ENCODE peak calls at places on chromosomes 6 and 20, in seven cellular contexts. D is adrenal gland, C is SJSA1, J is left ventricle myocardium inferior, F is GM12865, G is heart left ventricle, W is lower lobe of right lung. I is an unnamed sample.

GRCh38 chr6:63635165-63635562 is 438 bp upstream of the PHF3 start:
- DNase-seq in D (no peak), C (no peak), J (no peak), F (no peak), G (no peak), W (no peak), I (no peak)

GRCh38 chr20:61657719-61658377 is 405.8 kb downstream of the CDH4 start:
- DNase-seq in D (no peak), C (no peak), J (no peak), F (no peak), G (no peak), W (no peak), I (no peak)

GRCh38 chr6:60952500-60952899 is 1333.5 kb downstream of the KHDRBS2 start:
- DNase-seq in D (no peak), C (no peak), J (no peak), F (no peak), G (no peak), W (no peak), I (no peak)

GRCh38 chr20:38751360-38751976 is 3.2 kb downstream of the ACTR5 start:
- DNase-seq in D (no peak), C (no peak), J (no peak), F (peak), G (no peak), W (no peak), I (no peak)

GRCh38 chr20:61435823-61436220 is 183.8 kb downstream of the CDH4 start:
- DNase-seq in D (no peak), C (no peak), J (no peak), F (no peak), G (no peak), W (no peak), I (no peak)

GRCh38 chr6:101853226-101853625 is 459.7 kb downstream of the GRIK2 start:
- DNase-seq in D (no peak), C (no peak), J (no peak), F (no peak), G (no peak), W (no peak), I (no peak)

GRCh38 chr20:41345729-41346067 is 5.1 kb downstream of the LPIN3 start:
- DNase-seq in D (no peak), C (no peak), J (no peak), F (no peak), G (no peak), W (no peak), I (no peak)

GRCh38 chr6:156310701-156311100 is 466.5 kb upstream of the ARID1B start:
- DNase-seq in D (no peak), C (no peak), J (no peak), F (no peak), G (no peak), W (no peak), I (no peak)

GRCh38 chr6:42819803-42820508 is 38.1 kb downstream of the BICRAL start:
- DNase-seq in D (no peak), C (no peak), J (no peak), F (peak), G (no peak), W (no peak), I (no peak)

GRCh38 chr20:52598306-52598705 is 373.9 kb upstream of the TSHZ2 start:
- DNase-seq in D (no peak), C (no peak), J (no peak), F (no peak), G (no peak), W (no peak), I (no peak)

GRCh38 chr6:144659202-144659731 is 374.1 kb downstream of the UTRN start:
- DNase-seq in D (peak), C (peak), J (no peak), F (peak), G (no peak), W (no peak), I (peak)

GRCh38 chr6:118980063-118980462 is 45.1 kb upstream of the MCM9 start:
- DNase-seq in D (peak), C (no peak), J (no peak), F (no peak), G (no peak), W (peak), I (no peak)

GRCh38 chr6:141307309-141307998 is 825.3 kb upstream of the GJE1 start:
- DNase-seq in D (no peak), C (no peak), J (no peak), F (peak), G (no peak), W (no peak), I (no peak)

GRCh38 chr20:11219192-11219591 is 545.4 kb upstream of the JAG1 start:
- DNase-seq in D (no peak), C (no peak), J (no peak), F (no peak), G (no peak), W (no peak), I (no peak)

GRCh38 chr6:130162421-130162820 is 60.3 kb downstream of the SAMD3 start:
- DNase-seq in D (no peak), C (no peak), J (no peak), F (no peak), G (no peak), W (no peak), I (no peak)

DNA sequence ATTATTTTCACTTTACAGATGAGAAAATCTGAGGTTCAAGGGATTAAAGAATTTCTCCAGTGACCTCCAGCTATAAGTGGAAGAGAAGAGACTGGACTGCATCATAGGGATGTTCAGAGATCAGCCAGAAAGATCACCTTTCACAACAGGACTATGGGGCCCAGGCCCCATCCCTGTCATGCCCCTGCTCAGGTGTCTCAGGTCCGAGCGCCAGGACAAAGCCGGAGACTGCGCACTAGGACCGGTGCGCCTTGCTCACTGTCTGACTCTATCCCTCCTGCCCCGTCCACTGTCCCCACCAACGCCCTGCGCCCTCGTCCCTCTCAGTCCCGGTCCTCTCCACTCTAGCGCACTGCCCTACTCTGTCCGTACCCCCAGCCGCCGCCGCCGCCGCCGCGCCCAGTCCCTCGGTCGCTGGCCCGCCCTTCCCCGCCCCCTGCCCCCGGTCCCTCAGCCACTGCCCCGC is 548 bp upstream of the RAD21L1 start:
- DNase-seq in D (no peak), C (no peak), J (no peak), F (no peak), G (no peak), W (no peak), I (no peak)
- H3K4me3 ChIP-seq in D (no peak), C (peak), J (peak), F (no peak), G (peak), W (peak), I (peak)

GRCh38 chr20:50283370-50283769 is 92.7 kb downstream of the CEBPB start:
- DNase-seq in D (no peak), C (no peak), J (no peak), F (no peak), G (no peak), W (no peak), I (no peak)

GRCh38 chr20:50282592-50283241 is 92.1 kb downstream of the CEBPB start:
- DNase-seq in D (no peak), C (no peak), J (no peak), F (no peak), G (no peak), W (no peak), I (no peak)

GRCh38 chr20:50285376-50286173 is 94.9 kb downstream of the CEBPB start:
- DNase-seq in D (peak), C (peak), J (no peak), F (peak), G (no peak), W (no peak), I (peak)

GRCh38 chr20:50284811-50285375 is 94.3 kb downstream of the CEBPB start:
- DNase-seq in D (peak), C (no peak), J (no peak), F (peak), G (peak), W (no peak), I (peak)

DNA sequence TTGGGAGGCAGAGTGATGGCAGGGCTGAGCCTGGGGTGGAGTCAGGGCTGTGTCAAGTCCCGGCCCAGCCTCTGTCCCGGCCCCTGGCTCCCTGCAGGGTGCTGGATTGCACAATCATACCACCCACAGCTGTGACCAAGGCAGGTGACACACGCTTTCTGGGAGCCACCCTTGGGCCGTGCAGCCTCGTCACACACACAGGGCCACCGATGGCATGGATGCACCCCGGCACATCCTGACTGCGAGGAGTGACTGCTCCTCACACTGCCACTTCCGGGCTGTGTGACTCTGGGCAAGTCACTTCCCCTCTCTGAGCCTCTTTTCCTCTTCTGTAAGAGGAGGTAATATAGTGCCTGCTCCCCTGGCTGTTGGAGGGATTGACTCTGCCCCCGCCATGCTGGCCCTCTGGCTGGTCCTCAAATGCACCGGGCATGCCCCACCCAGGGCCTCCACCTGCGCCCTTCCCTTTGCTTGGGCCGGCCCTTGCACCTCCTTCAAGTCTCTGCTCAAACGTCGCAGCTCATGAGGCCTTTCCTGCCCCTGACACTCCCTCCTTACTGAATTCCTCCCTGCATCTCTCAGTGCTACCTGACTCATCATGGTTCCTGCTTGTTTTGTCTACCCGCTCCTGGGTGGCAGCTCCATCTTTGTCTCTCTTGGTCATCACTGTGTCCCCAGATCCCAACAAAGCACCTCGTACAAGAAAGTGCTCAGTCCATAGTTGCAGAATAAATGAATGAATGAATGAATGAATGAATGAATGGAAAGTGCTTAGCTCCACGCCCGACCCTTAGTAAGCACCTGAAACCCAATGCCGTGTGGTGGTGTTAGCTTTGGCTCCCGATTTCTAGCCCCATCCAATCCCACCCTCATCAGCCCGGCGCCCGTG is 93.5 kb downstream of the CEBPB start:
- DNase-seq in D (peak), C (peak), J (no peak), F (no peak), G (peak), W (peak), I (peak)
- H3K4me3 ChIP-seq in D (no peak), C (no peak), J (no peak), F (no peak), G (no peak), W (no peak), I (no peak)

GRCh38 chr6:24126586-24127192 is 674 bp downstream of the NRSN1 start:
- DNase-seq in D (peak), C (no peak), J (no peak), F (peak), G (no peak), W (no peak), I (no peak)
- H3K4me3 ChIP-seq in D (no peak), C (no peak), J (no peak), F (no peak), G (no peak), W (no peak), I (no peak)

DNA sequence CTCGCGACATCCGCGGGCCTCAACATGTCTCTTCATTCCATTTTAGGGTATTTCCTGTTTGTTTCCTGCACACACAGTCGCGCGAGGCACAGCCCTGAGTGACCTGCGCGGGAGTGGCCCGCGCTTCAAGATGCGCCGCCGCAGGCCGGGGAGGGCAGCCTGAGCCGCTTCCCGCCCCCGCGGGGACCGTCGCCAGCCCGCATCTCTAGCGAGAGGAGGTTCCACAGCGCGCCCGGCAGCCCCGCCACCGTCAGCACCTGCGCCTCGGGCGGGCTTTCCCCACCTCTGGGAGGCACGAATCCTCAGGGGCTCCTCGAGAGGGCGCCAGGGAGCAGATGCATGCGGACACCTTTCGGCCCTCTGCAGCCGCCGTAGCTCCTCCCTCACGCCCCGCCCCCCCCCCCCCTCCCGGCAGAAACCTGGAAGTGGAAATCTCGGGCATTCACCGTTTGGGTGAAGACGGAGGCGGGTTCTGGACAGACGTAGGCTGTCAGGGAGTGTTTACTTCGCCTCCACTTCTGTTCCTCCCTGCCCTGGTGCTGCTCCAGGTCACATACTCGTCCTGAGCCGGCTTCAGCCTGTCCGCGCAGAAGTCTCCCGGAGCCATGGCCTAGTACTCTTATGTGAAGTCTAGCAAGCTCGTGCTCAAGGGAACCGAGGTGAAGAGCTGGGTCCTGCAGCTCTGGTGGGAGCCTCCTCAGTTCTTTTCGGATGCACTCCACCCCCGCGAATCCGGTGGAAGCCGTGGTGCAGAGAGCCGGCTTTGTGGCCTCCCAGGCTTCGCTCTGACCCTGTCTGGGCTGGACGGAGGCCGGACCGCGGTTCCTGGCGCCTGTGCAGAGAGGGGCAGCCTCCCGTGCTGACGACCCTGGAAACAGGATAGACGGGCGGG is 880.5 kb upstream of the DEFB115 start:
- DNase-seq in D (peak), C (peak), J (peak), F (peak), G (peak), W (peak), I (peak)
- H3K4me3 ChIP-seq in D (peak), C (peak), J (peak), F (peak), G (peak), W (peak), I (peak)

GRCh38 chr6:31464252-31465184 is 33.4 kb upstream of the MICB start:
- DNase-seq in D (no peak), C (no peak), J (no peak), F (no peak), G (no peak), W (no peak), I (no peak)
- H3K4me3 ChIP-seq in D (no peak), C (peak), J (peak), F (peak), G (peak), W (peak), I (peak)

GRCh38 chr6:24933266-24933665 is 2.5 kb downstream of the RIPOR2 start:
- DNase-seq in D (no peak), C (no peak), J (no peak), F (peak), G (no peak), W (no peak), I (no peak)

GRCh38 chr6:24933868-24934401 is 1.8 kb downstream of the RIPOR2 start:
- DNase-seq in D (no peak), C (no peak), J (no peak), F (peak), G (no peak), W (no peak), I (no peak)

GRCh38 chr6:24931296-24931695 is 4.5 kb downstream of the RIPOR2 start:
- DNase-seq in D (no peak), C (no peak), J (no peak), F (no peak), G (no peak), W (no peak), I (no peak)

GRCh38 chr6:24931752-24932691 is 3.7 kb downstream of the RIPOR2 start:
- DNase-seq in D (no peak), C (no peak), J (no peak), F (peak), G (no peak), W (no peak), I (no peak)

DNA sequence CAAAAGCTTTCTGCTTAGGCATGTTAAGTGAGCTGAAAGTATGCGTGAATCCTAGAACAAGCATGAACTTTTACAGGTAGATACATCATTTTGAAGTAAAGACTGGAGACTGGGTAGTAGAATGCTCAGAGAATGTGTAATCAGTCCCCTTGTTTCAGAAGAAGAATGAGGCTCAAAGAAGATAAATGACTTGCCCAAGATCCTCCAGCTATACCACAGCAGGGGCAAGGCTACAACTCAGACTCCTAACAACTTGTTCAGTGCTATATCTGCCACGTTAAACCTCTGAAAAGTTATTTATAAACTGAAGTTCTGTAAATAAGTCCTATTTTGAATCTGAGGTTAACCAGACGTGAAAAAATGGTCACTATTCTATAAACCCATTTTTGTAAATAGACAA is 2.9 kb downstream of the RIPOR2 start:
- DNase-seq in D (no peak), C (no peak), J (no peak), F (peak), G (no peak), W (no peak), I (no peak)
- H3K4me3 ChIP-seq in D (no peak), C (no peak), J (no peak), F (peak), G (peak), W (peak), I (no peak)

DNA sequence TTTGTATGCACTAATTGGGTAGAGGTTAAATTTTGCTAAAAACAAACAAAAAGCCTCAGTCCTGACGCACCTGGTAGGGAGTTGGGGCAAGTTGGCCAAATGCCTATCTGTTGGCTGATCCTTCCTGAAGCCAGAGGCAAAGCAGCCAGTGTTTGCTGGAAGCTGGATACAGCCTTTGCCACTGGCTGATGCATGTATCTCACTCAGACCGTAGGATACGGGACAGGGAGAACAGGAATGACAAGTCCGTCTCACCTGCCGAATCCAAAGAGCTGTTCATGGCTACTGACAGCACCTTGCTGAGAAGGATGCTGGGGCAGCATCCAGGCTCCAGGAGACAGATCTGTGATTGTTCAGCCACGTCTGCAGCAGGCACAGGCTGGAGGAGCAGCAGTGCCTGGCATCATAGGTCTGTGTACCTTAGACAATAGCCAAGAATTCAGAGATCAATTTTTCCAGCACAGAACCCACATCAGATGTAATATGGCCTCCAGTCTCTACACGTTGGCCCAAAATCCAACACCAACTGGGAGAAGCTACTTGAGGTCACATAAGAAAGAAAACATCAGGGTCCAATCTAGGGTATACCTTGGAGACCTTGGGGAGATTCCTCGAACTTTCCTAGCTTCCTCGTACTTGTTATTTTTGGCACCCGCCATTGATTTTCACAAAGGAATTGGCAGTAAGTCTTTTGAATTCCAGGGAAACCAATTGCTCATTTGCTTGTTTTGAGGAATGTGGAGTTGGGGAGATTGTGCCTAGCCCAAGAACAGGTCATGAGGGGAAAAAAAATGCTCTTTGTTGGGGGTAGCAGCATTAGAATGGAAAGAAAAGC is 108.5 kb upstream of the ARMC2 start:
- DNase-seq in D (no peak), C (no peak), J (no peak), F (no peak), G (no peak), W (no peak), I (no peak)
- H3K4me3 ChIP-seq in D (no peak), C (no peak), J (no peak), F (no peak), G (no peak), W (no peak), I (no peak)

GRCh38 chr20:63459070-63459380 is 13.4 kb downstream of the KCNQ2 start:
- DNase-seq in D (no peak), C (no peak), J (no peak), F (no peak), G (no peak), W (no peak), I (no peak)
- H3K4me3 ChIP-seq in D (no peak), C (no peak), J (no peak), F (no peak), G (no peak), W (no peak), I (no peak)

GRCh38 chr6:117265425-117266266 is at the start of gene VGLL2:
- DNase-seq in D (peak), C (peak), J (peak), F (no peak), G (peak), W (peak), I (no peak)

GRCh38 chr6:117267766-117268534 is 2.6 kb downstream of the VGLL2 start:
- DNase-seq in D (no peak), C (no peak), J (no peak), F (no peak), G (no peak), W (no peak), I (no peak)

GRCh38 chr6:117264487-117265424 is 602 bp upstream of the VGLL2 start:
- DNase-seq in D (no peak), C (no peak), J (no peak), F (peak), G (no peak), W (no peak), I (no peak)

GRCh38 chr6:117266948-117267347 is 1.6 kb downstream of the VGLL2 start:
- DNase-seq in D (no peak), C (no peak), J (no peak), F (no peak), G (no peak), W (no peak), I (no peak)

DNA sequence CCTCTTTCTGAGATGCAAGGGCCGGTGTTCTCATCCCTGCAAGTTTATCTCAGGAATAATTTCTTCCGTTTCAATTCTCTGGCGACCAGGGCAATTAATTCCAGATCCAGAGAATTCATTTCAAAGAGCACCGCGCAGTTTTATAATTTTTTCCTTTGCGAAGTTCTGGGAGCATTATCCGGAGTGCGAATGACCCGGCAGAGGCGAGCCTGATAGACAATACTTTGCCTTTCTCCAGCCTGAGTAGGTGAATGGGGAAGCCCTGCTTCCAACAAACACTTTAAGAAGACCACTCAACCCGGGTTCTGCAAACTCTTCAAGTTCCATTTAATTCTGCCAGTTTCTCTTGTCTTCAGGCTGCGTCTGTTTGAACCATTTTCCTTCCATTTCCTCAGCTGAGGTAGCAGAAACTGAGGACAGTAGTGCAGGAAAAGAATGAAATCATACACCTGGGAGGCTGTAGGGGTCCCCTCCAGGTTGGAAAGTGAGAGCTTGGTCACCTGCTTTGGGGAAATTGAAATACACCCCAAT is 974 bp downstream of the VGLL2 start:
- DNase-seq in D (no peak), C (no peak), J (no peak), F (no peak), G (no peak), W (no peak), I (no peak)
- H3K4me3 ChIP-seq in D (no peak), C (no peak), J (peak), F (peak), G (peak), W (peak), I (no peak)

I was measured in ovary.